ENCODE peak calls at places on chromosome 17, in four cellular contexts. P, S, B and R are unnamed samples.

GRCh38 chr17:80704381-80704819 is 159.8 kb downstream of the RPTOR start:
- DNase-seq in B (no peak), P (no peak), S (no peak), R (peak)

GRCh38 chr17:82202981-82203380 is 9.7 kb downstream of the CCDC57 start:
- DNase-seq in P (no peak), S (no peak), B (no peak), R (no peak)

GRCh38 chr17:78422872-78423588 is 44.6 kb downstream of the PGS1 start:
- DNase-seq in P (no peak), B (no peak), S (no peak), R (no peak)

GRCh38 chr17:36529121-36529520 is 5.5 kb downstream of the MYO19 start:
- DNase-seq in S (no peak), B (no peak), P (no peak), R (peak)

GRCh38 chr17:261640-262039 is 80.2 kb upstream of the DOC2B start:
- DNase-seq in P (no peak), S (no peak), B (no peak), R (no peak)

GRCh38 chr17:3935140-3935542 is 18.9 kb upstream of the P2RX1 start:
- DNase-seq in P (peak), B (peak), S (peak), R (peak)

GRCh38 chr17:82396601-82397435 is 21.3 kb upstream of the HEXD start:
- DNase-seq in B (peak), S (no peak), P (no peak), R (peak)

GRCh38 chr17:64159051-64159590 is 29.2 kb upstream of the ERN1 start:
- DNase-seq in B (peak), P (no peak), S (no peak), R (no peak)

GRCh38 chr17:4307179-4307930 is 43.6 kb upstream of the ANKFY1 start:
- DNase-seq in B (no peak), S (no peak), P (no peak), R (no peak)

GRCh38 chr17:2954898-2955445 is 108.4 kb downstream of the OR1D5 start:
- DNase-seq in S (no peak), B (peak), P (peak), R (peak)

GRCh38 chr17:67911038-67911782 is 85.1 kb downstream of the C17orf58 start:
- DNase-seq in B (no peak), S (no peak), P (no peak), R (no peak)

GRCh38 chr17:48012151-48012520 is 25.5 kb downstream of the COPZ2 start:
- DNase-seq in S (no peak), P (peak), B (peak), R (no peak)

GRCh38 chr17:30780343-30780742 is 44.1 kb downstream of the CRLF3 start:
- DNase-seq in S (no peak), B (no peak), P (no peak), R (no peak)

GRCh38 chr17:68378202-68379149 is 78.8 kb downstream of the WIPI1 start:
- DNase-seq in B (peak), P (peak), S (peak), R (peak)

GRCh38 chr17:49922095-49922494 is 46.9 kb upstream of the DLX4 start:
- DNase-seq in P (no peak), B (no peak), S (no peak), R (no peak)

DNA sequence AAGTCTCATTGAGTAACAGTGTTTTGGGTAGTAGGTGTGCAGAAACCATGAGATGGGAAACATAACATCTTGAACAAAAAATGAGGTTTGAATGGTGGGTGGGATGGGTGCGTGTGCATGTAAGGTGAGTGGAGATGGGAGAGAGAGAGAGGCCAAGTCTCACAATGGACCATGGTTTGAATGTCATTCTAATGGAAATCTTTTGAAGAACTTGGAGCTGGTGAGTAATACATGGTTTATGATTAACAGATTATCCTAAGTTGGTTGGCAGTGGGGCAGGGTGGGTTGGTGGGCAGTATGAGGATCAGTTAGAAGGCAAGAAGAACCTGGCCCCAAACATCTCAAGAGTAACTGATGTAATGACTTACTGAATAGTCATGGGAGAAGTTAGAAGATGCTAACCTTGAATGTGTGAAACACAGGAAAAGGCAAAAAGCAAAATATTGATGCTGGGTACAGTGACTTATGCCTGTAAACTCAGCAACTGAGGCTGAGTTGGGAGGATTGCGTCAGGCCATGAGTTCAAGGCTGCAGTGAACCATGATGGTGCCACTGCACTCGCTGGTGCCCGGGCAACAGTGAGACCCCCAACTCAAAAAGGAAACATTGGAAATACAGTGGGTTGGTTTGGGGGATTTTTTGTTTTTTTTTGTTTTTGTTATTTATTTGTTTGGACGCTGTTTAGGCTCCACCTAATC is 32.7 kb downstream of the ZNF207 start:
- DNase-seq in S (no peak), B (no peak), P (no peak), R (no peak)
- TF ChIP-seq CTCF in S (no peak), B (no peak), P (no peak), R (no peak)

DNA sequence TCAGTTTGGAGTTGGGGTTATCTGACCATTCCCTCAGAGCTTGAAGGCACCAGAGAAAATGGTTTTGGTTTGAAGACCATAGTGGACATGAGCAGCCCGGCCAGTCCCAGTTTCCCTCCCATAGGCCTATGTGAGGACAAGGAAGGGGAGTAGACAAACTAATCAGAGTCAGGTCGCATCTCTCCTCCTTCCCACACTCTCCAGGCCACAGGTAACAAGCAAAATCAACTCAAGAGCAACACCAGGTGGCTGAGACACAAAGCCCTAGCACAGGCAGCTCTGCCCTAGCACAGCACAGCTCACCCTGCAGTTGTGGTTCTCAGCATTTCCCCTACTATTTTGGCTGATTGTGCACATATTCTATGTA is 7.2 kb downstream of the SUPT4H1 start:
- DNase-seq in P (no peak), B (no peak), S (no peak), R (no peak)
- H3K4me3 ChIP-seq in P (no peak), B (no peak), S (no peak), R (no peak)

DNA sequence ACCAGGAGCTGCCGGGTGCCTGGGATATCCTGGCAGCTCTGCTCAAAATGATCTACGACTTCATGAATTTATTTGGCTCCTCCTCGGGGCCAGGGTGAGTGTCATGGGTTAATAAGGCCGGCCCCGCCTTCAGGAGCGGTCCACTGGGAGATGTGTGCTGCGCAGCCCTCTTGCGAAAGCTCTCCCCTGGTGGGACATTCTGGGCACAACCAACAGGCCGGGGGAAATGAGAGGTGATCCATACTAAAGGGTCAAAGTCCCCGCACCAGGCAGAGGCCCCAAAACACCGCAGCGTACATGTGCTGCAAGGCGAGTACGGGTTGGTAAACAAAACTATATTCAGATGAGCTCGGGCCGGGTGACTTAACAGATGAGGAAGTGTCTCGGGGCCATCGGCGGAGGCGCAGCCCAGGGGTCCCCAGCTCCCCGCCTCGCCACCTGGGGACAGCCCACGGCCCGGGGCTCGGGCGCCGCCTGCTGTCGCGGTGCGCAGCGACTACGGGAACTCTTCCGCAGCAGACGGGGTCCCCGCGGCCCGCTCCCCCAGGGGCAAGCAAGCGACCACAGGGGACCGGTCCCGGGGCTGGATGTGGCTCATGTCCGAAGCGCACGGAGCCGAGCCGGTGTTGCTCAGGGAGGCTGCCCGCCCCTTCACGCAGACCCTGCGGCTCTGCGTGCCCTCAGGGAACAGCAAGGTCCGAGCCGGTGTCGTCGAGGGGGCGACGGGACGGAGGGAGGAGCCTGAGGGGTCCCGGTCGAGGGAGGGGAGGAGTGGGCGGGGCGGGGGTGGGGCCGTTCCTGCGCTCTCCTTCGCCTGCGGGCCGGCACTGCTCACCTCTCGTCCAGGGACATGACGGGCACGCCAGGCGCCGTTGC is at the start of gene RAB37:
- DNase-seq in P (peak), S (no peak), B (peak), R (no peak)
- TF ChIP-seq CTCF in P (no peak), S (peak), B (peak), R (peak)

GRCh38 chr17:66466421-66466820 is 164.0 kb downstream of the PRKCA start:
- DNase-seq in B (no peak), P (no peak), S (no peak), R (no peak)

GRCh38 chr17:66465701-66466100 is 163.3 kb downstream of the PRKCA start:
- DNase-seq in P (no peak), S (no peak), B (no peak), R (peak)

GRCh38 chr17:66468241-66469087 is 166.1 kb downstream of the PRKCA start:
- DNase-seq in P (no peak), B (no peak), S (no peak), R (peak)

GRCh38 chr17:66467766-66468165 is 165.4 kb downstream of the PRKCA start:
- DNase-seq in P (no peak), S (no peak), B (no peak), R (peak)

GRCh38 chr17:66466933-66467367 is 164.5 kb downstream of the PRKCA start:
- DNase-seq in B (peak), S (no peak), P (no peak), R (peak)
- H3K4me3 ChIP-seq in B (no peak), S (no peak), P (no peak), R (no peak)

GRCh38 chr17:44110823-44111633 is 12.4 kb downstream of the HDAC5 start:
- DNase-seq in S (peak), P (peak), B (no peak), R (peak)
- TF ChIP-seq CTCF in S (no peak), P (no peak), B (no peak), R (no peak)

GRCh38 chr17:62741290-62741689 is 66.8 kb downstream of the MARCHF10 start:
- DNase-seq in P (no peak), S (no peak), B (no peak), R (no peak)
- H3K4me3 ChIP-seq in P (no peak), S (no peak), B (no peak), R (no peak)